ENCODE peak calls at places on chromosomes 13 and 19, in five cellular contexts. T is HT1080, H is spleen, L is right cardiac atrium, F is H4. A is an unnamed sample.

GRCh38 chr13:53010374-53011105 is 18.1 kb upstream of the OLFM4 start:
- DNase-seq in T (peak), H (no peak), L (no peak), F (peak), A (no peak)

GRCh38 chr13:27262546-27262945 is 8.1 kb upstream of the RASL11A start:
- DNase-seq in T (no peak), H (no peak), L (no peak), F (no peak), A (no peak)

GRCh38 chr13:25406377-25406776 is 34.6 kb downstream of the ATP8A2 start:
- DNase-seq in T (no peak), H (no peak), L (no peak), F (no peak), A (no peak)

GRCh38 chr19:12156254-12157058 is at the start of gene ZNF625:
- DNase-seq in T (peak), H (peak), L (peak), F (peak), A (peak)

GRCh38 chr13:38490657-38491056 is 141.0 kb downstream of the UFM1 start:
- DNase-seq in T (no peak), H (no peak), L (no peak), F (no peak), A (no peak)

GRCh38 chr13:98233127-98233526 is 56.1 kb upstream of the RNF113B start:
- DNase-seq in T (no peak), H (no peak), L (no peak), F (no peak), A (no peak)

GRCh38 chr13:99000137-99000536 is 22.3 kb upstream of the DOCK9 start:
- DNase-seq in T (no peak), H (no peak), L (no peak), F (no peak), A (no peak)

GRCh38 chr19:47663911-47664771 is 49.1 kb upstream of the EHD2 start:
- DNase-seq in T (peak), H (no peak), L (peak), F (peak), A (no peak)

GRCh38 chr13:43567608-43568007 is 219.2 kb downstream of the ENOX1 start:
- DNase-seq in T (peak), H (no peak), L (no peak), F (peak), A (no peak)

GRCh38 chr19:1503089-1503924 is 9.5 kb downstream of the ADAMTSL5 start:
- DNase-seq in T (no peak), H (no peak), L (peak), F (no peak), A (no peak)

GRCh38 chr13:91817250-91817649 is 418.8 kb downstream of the GPC5 start:
- DNase-seq in T (peak), H (no peak), L (no peak), F (peak), A (no peak)

GRCh38 chr13:37476874-37477273 is 121.7 kb downstream of the POSTN start:
- DNase-seq in T (no peak), H (no peak), L (no peak), F (no peak), A (no peak)

GRCh38 chr19:14517840-14518505 is at the start of gene DNAJB1:
- DNase-seq in T (peak), H (peak), L (peak), F (peak), A (peak)

GRCh38 chr13:99386911-99387788 is 80.0 kb upstream of the GPR183 start:
- DNase-seq in T (peak), H (peak), L (peak), F (no peak), A (no peak)

GRCh38 chr19:10749435-10750384 is 31.8 kb downstream of the DNM2 start:
- DNase-seq in T (no peak), H (no peak), L (no peak), F (no peak), A (no peak)